ENCODE peak calls at places on chromosomes 4 and X, in nine cellular contexts. E is choroid plexus epithelial cell, T is bronchial epithelial cell, L is HFF-Myc, I is body of pancreas, M is GM20000, K is osteocyte, Y is fibroblast of mammary gland, X is Calu3. J is an unnamed sample.

GRCh38 chr4:2797545-2798305 is 4.8 kb downstream of the SH3BP2 start:
- DNase-seq in L (no peak), T (no peak), K (no peak), M (no peak), Y (no peak), X (no peak), I (peak), E (no peak), J (peak)

GRCh38 chr4:121077496-121077895 is 5.2 kb upstream of the NDNF start:
- DNase-seq in I (no peak), L (no peak), Y (no peak), E (no peak), X (no peak), M (no peak), T (peak), K (no peak), J (no peak)

GRCh38 chr4:20288846-20289512 is 37.3 kb downstream of the SLIT2 start:
- DNase-seq in E (no peak), L (no peak), Y (peak), T (peak), K (no peak), I (no peak), M (no peak), X (no peak), J (no peak)

GRCh38 chr4:102625232-102625930 is 124.2 kb downstream of the NFKB1 start:
- DNase-seq in E (peak), Y (peak), L (no peak), T (peak), M (peak), X (peak), K (no peak), I (peak), J (peak)

GRCh38 chr4:59920414-59920813 is 1279.7 kb upstream of the ADGRL3 start:
- DNase-seq in K (no peak), X (no peak), T (no peak), Y (no peak), E (no peak), L (no peak), I (no peak), M (no peak), J (no peak)

GRCh38 chr4:85512446-85513205 is 37.7 kb downstream of the ARHGAP24 start:
- DNase-seq in K (no peak), X (no peak), T (no peak), M (no peak), E (no peak), I (no peak), Y (peak), L (no peak), J (no peak)

GRCh38 chrX:44344687-44345086 is 1.2 kb upstream of the EFHC2 start:
- DNase-seq in M (no peak), K (no peak), E (no peak), T (no peak), Y (no peak), X (no peak), L (no peak), I (no peak), J (peak)

GRCh38 chr4:88054909-88055308 is 47.5 kb downstream of the PKD2 start:
- DNase-seq in L (peak), X (peak), E (peak), Y (peak), T (peak), I (peak), K (no peak), M (no peak), J (peak)

GRCh38 chrX:51779306-51779705 is 36.1 kb downstream of the GSPT2 start:
- DNase-seq in L (no peak), T (no peak), Y (no peak), M (no peak), I (no peak), K (no peak), E (peak), X (no peak), J (no peak)

GRCh38 chr4:1293531-1293941 is 3.8 kb downstream of the MAEA start:
- DNase-seq in Y (no peak), K (peak), M (peak), X (no peak), L (no peak), T (no peak), I (no peak), E (no peak), J (no peak)

GRCh38 chrX:27731962-27732361 is 75.8 kb upstream of the MAGEB10 start:
- DNase-seq in I (no peak), X (no peak), M (no peak), E (no peak), K (no peak), Y (no peak), L (no peak), T (no peak), J (no peak)

GRCh38 chr4:121728798-121729226 is 32.0 kb upstream of the ANXA5 start:
- DNase-seq in Y (peak), E (peak), M (no peak), T (peak), L (peak), I (no peak), X (no peak), K (no peak), J (no peak)

GRCh38 chrX:638482-639131 is 8.0 kb downstream of the SHOX start:
- DNase-seq in K (peak), X (no peak), M (no peak), Y (no peak), L (no peak), I (no peak), T (no peak), E (no peak), J (no peak)

GRCh38 chrX:139213241-139213709 is 317.3 kb upstream of the F9 start:
- DNase-seq in M (no peak), E (no peak), I (no peak), X (no peak), L (no peak), K (no peak), Y (no peak), T (no peak), J (no peak)

GRCh38 chrX:154546354-154547244 is at the start of gene G6PD:
- DNase-seq in L (no peak), X (peak), Y (peak), K (no peak), T (no peak), M (peak), E (peak), I (peak), J (peak)

GRCh38 chr4:48967101-48967500 is 19.0 kb upstream of the CWH43 start:
- DNase-seq in L (no peak), E (no peak), I (no peak), M (no peak), X (no peak), Y (no peak), T (no peak), K (no peak), J (no peak)

GRCh38 chr4:181161669-181162068 is 1081.5 kb upstream of the TENM3 start:
- DNase-seq in K (no peak), Y (peak), I (no peak), E (no peak), T (peak), L (no peak), M (no peak), X (no peak), J (no peak)

GRCh38 chrX:133601116-133601515 is 185.8 kb upstream of the GPC4 start:
- DNase-seq in K (no peak), I (no peak), L (no peak), M (no peak), T (no peak), E (no peak), Y (no peak), X (no peak), J (no peak)

GRCh38 chr4:56728512-56728911 is 47.4 kb upstream of the HOPX start:
- DNase-seq in L (peak), T (peak), I (peak), Y (peak), K (no peak), M (no peak), E (peak), X (no peak), J (no peak)

GRCh38 chr4:70703695-70704332 is 15.5 kb downstream of the UTP3 start:
- DNase-seq in I (peak), Y (peak), T (peak), X (peak), K (no peak), L (no peak), E (peak), M (peak), J (no peak)

GRCh38 chrX:16212436-16212835 is 45.2 kb downstream of the MAGEB17 start:
- DNase-seq in M (peak), E (peak), I (peak), T (no peak), Y (peak), X (peak), K (no peak), L (no peak), J (peak)
- TF ChIP-seq CTCF in M (no peak), E (peak), I (peak), T (no peak), Y (peak), X (no peak), K (peak), L (peak), J (no peak)

GRCh38 chr4:25857851-25858400 is 4.9 kb downstream of the SEL1L3 start:
- DNase-seq in X (no peak), K (no peak), M (no peak), I (no peak), Y (no peak), L (no peak), E (no peak), T (no peak), J (no peak)

GRCh38 chr4:25859429-25860148 is 3.2 kb downstream of the SEL1L3 start:
- DNase-seq in Y (no peak), I (no peak), L (no peak), X (no peak), E (no peak), T (no peak), K (no peak), M (peak), J (peak)

GRCh38 chr4:25856756-25857155 is 6.0 kb downstream of the SEL1L3 start:
- DNase-seq in Y (peak), L (no peak), K (no peak), E (peak), I (no peak), T (no peak), X (no peak), M (no peak), J (no peak)

GRCh38 chr4:25860586-25861421 is 2.0 kb downstream of the SEL1L3 start:
- DNase-seq in I (peak), K (no peak), M (no peak), X (no peak), E (peak), L (no peak), T (peak), Y (no peak), J (peak)

DNA sequence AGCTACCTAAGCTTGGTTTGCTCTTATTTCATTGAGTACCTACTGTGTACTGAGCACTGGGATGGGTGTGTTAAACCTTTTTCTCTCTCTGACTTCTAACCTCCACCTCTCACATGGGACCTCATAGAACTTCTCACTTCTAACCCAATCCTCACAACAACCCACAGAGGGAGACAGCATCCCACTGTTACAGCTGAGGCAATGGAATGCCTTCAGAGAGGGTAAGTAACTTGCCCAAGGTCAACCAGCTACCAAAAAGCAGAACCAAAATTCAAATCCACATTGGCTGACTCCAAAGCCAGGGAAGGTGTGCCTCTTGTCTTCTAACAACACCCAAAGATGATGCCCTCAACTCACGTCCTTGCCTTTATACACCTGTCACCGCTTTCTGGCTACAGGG is 5.4 kb downstream of the SEL1L3 start:
- DNase-seq in L (no peak), K (no peak), M (no peak), E (peak), T (no peak), Y (peak), X (no peak), I (no peak), J (no peak)
- TF ChIP-seq CTCF in L (peak), K (no peak), M (no peak), E (peak), T (no peak), Y (peak), X (no peak), I (no peak), J (no peak)

GRCh38 chr4:164482092-164482404 is 271.9 kb upstream of the SMIM31 start:
- DNase-seq in L (no peak), X (no peak), I (no peak), Y (no peak), T (no peak), M (no peak), E (no peak), K (no peak), J (no peak)

GRCh38 chr4:164488114-164488513 is 265.8 kb upstream of the SMIM31 start:
- DNase-seq in I (no peak), K (no peak), L (no peak), X (no peak), Y (no peak), E (no peak), T (peak), M (no peak), J (no peak)

GRCh38 chr4:164485169-164485568 is 268.8 kb upstream of the SMIM31 start:
- DNase-seq in T (no peak), X (no peak), L (no peak), M (no peak), E (no peak), Y (no peak), K (no peak), I (no peak), J (no peak)

GRCh38 chr4:164481306-164482091 is 272.4 kb upstream of the SMIM31 start:
- DNase-seq in I (no peak), T (no peak), X (no peak), L (no peak), M (no peak), Y (no peak), E (no peak), K (no peak), J (no peak)

DNA sequence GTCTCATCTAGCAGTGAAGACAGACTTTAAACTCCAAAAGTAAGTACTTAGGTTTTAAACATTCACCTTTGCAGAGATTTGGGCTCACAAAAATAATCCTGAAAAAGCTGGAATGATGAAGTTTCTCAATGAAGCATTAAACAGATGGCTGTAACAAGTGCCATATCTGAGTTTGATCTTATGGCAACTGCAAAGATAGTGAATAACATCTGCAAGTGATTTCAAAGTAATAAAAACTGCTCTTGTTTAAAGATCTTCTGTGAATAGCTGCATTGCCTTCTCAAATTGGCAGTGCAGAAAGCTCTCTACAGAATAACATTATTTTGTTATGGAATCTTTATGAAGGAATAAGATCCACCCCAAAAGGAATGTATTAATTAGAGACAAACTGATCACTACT is 271.1 kb upstream of the SMIM31 start:
- DNase-seq in K (no peak), Y (no peak), L (no peak), I (no peak), M (no peak), X (no peak), T (no peak), E (no peak), J (no peak)
- TF ChIP-seq CTCF in K (no peak), Y (no peak), L (no peak), I (no peak), M (no peak), X (no peak), T (no peak), E (no peak), J (no peak)

GRCh38 chrX:135737361-135738071 is 24.1 kb downstream of the CT45A1 start:
- DNase-seq in L (no peak), X (no peak), Y (peak), T (no peak), I (no peak), M (no peak), K (no peak), E (peak), J (no peak)

GRCh38 chrX:135741192-135741715 is 26.7 kb downstream of the CT45A3 start:
- DNase-seq in Y (no peak), L (no peak), M (no peak), E (no peak), X (no peak), T (no peak), I (no peak), K (no peak), J (no peak)

GRCh38 chrX:135740683-135741149 is 27.3 kb downstream of the CT45A3 start:
- DNase-seq in L (no peak), X (peak), M (peak), K (no peak), Y (no peak), E (peak), T (no peak), I (peak), J (peak)
- TF ChIP-seq CTCF in L (peak), X (no peak), M (peak), K (peak), Y (peak), E (peak), T (peak), I (no peak), J (peak)

GRCh38 chr4:145890689-145891088 is 47.9 kb downstream of the ZNF827 start:
- DNase-seq in E (no peak), I (no peak), L (no peak), X (no peak), M (no peak), Y (no peak), K (no peak), T (no peak), J (no peak)

GRCh38 chr4:145888393-145888792 is 50.2 kb downstream of the ZNF827 start:
- DNase-seq in E (no peak), X (no peak), T (no peak), I (no peak), K (no peak), Y (no peak), L (no peak), M (no peak), J (no peak)

GRCh38 chr4:145895056-145895455 is 43.6 kb downstream of the ZNF827 start:
- DNase-seq in E (no peak), X (no peak), T (no peak), I (no peak), M (no peak), K (no peak), Y (no peak), L (no peak), J (no peak)

GRCh38 chr4:145887241-145887964 is 51.2 kb downstream of the ZNF827 start:
- DNase-seq in L (peak), M (no peak), K (no peak), Y (peak), I (no peak), E (peak), T (peak), X (no peak), J (no peak)

DNA sequence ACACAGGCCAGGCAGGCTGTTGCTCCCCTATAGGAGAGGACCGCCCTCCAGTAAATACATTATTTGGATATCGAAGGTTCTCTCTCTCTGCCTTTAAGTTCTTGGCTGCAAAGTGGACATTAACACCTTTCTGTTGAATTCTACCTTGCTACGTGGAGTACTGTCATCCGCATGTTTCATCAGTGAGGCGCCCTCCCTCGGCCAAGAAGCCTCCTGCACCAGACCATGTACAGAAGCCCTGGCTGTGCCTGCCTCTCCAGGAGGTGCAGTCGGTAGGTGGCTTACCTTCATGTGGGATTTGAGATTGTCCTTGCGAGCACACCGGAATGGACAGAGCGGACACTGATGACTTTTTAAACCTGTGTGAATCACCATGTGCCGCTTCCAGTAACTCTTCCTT is 46.7 kb downstream of the ZNF827 start:
- DNase-seq in L (no peak), Y (no peak), T (no peak), I (no peak), X (no peak), K (no peak), E (no peak), M (no peak), J (no peak)
- TF ChIP-seq CTCF in L (no peak), Y (no peak), T (peak), I (no peak), X (no peak), K (no peak), E (no peak), M (no peak), J (no peak)

DNA sequence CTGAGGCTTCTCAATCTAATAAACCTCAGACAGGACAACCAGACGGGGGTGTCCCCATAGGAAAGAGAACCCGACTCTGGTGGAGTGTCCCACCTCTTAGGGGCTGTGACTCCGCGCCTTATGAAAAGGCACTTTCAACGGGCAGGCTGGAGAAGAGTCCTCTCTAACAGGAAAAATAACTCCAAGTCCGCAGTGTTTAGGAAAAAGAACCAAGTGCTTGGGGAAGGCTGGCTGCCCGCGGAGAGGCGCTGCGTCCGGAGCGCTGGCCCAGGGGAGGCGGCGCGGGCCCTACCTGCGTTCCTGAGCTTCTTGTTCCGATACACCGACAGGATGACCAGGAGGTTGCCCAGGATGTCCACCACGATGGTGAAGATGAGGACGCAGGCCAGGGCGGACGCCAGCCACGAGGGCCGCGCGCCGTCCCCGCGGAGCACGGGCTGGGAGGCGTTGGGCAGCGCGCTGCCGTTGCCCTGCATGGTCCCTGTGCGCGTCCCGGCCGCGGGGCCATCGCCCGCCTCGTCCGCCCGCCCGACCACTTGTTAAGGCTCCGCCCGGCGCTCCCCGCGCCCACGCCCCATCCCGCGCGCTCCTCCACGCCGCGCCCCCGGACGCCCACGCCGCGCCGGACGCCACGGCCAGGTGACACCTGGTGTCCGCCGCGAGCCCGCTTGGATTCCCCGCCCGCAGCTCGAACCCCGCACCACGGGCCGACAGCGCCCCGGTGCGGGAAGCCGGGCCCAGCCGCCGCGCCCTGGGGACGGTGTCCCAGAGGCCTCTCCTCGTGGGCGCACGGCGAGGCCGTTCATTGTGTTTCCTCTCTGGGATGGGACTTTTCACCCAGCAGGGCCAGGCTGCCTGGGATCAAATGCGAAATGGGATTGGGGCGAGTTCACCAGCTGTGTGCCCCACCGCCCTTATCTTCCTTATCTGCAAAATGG is at the start of gene MTNR1A:
- DNase-seq in E (peak), T (no peak), I (peak), L (no peak), M (no peak), Y (no peak), X (peak), K (peak), J (no peak)
- TF ChIP-seq CTCF in E (no peak), T (peak), I (peak), L (peak), M (no peak), Y (no peak), X (peak), K (peak), J (no peak)